ENCODE peak calls at places on chromosomes 4 and X, in ten cellular contexts. T is lower lobe of right lung, E is sigmoid colon, D is neural progenitor cell, K is Peyer's patch, X is spleen, A is stomach, G is ascending aorta, L is foreskin keratinocyte, H is left ventricle myocardium inferior. Y is an unnamed sample.

GRCh38 chr4:6762244-6762615 is 20.3 kb upstream of the KIAA0232 start:
- DNase-seq in T (peak; percentile 1), L (peak; percentile 66), H (no peak), X (no peak), E (no peak), K (no peak), G (no peak), A (no peak), D (no peak), Y (no peak)

GRCh38 chrX:152137771-152138387 is 498 bp downstream of the MAGEA10 start:
- DNase-seq in E (no peak), G (no peak), K (no peak), T (no peak), L (no peak), A (no peak), H (no peak), D (no peak), X (no peak), Y (no peak)

GRCh38 chr4:86961103-86961502 is 26.3 kb downstream of the AFF1 start:
- DNase-seq in A (no peak), G (no peak), T (no peak), X (no peak), H (no peak), L (no peak), K (no peak), E (no peak), D (no peak), Y (no peak)

GRCh38 chr4:148203056-148203898 is 238.9 kb downstream of the NR3C2 start:
- DNase-seq in T (no peak), D (peak; percentile 64), E (no peak), K (no peak), X (no peak), G (no peak), A (peak; percentile 48), H (no peak), L (no peak), Y (no peak)

GRCh38 chr4:74446193-74446868 is 1.4 kb downstream of the AREG start:
- DNase-seq in T (no peak), E (no peak), D (no peak), A (no peak), G (no peak), X (no peak), L (peak; percentile 64), K (no peak), H (no peak), Y (no peak)

GRCh38 chr4:7351014-7351413 is 83.7 kb downstream of the PSAPL1 start:
- DNase-seq in E (no peak), D (no peak), H (peak; percentile 3), G (no peak), A (no peak), L (no peak), T (peak; percentile 36), X (no peak), K (no peak), Y (no peak)

GRCh38 chrX:44157293-44157692 is 184.1 kb upstream of the NDP start:
- DNase-seq in L (no peak), E (no peak), A (no peak), X (no peak), T (no peak), G (no peak), H (no peak), D (no peak), K (no peak), Y (no peak)

GRCh38 chr4:81512945-81513584 is 41.4 kb upstream of the RASGEF1B start:
- DNase-seq in T (no peak), H (no peak), E (no peak), G (no peak), K (no peak), L (no peak), A (no peak), X (peak; percentile 71), D (no peak), Y (no peak)

GRCh38 chr4:152398060-152398459 is 137.8 kb downstream of the FBXW7 start:
- DNase-seq in E (no peak), G (no peak), K (no peak), D (peak; percentile 27), H (no peak), T (no peak), A (no peak), L (no peak), X (no peak), Y (no peak)

DNA sequence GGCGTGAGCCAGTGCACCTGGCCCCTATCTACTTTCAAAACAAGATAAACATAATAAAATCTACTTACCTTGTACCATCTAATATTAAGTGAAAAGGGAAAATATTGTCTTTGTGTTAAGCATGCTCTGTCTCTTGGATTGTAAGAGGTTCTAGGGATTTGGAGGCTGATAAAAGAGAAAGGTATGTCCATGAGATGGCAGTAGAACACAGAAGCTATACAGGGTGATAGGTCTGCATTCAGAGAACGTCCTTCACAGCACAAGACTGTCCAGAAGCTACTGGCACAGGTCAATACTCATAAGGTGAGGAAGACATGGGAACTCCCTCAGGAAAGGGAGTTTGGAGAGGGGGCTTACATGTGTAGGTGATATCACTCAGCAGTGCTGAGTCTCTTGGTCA is 135.5 kb downstream of the TMEM47 start:
- DNase-seq in E (no peak), L (peak; percentile 15), G (no peak), H (no peak), D (peak; percentile 55), X (no peak), K (no peak), A (no peak), T (no peak), Y (no peak)
- TF ChIP-seq CTCF in E (no peak), L (no peak), G (no peak), H (no peak), D (peak; percentile 56), X (no peak), K (no peak), A (no peak), T (no peak), Y (no peak)

GRCh38 chr4:41865306-41865980 is 69.8 kb upstream of the TMEM33 start:
- DNase-seq in L (no peak), D (peak; percentile 67), K (no peak), G (no peak), T (no peak), X (no peak), A (no peak), E (no peak), H (no peak), Y (no peak)
- H3K27me3 ChIP-seq in L (peaks cover 97% of the 10 kb centered on the region), D (peaks cover 100% of the 10 kb centered on the region), K (no peaks in the 10 kb centered on the region), G (peaks cover 13% of the 10 kb centered on the region), T (peaks cover 82% of the 10 kb centered on the region), X (peaks cover 75% of the 10 kb centered on the region), A (peaks cover 55% of the 10 kb centered on the region), E (peaks cover 33% of the 10 kb centered on the region), H (peaks cover 98% of the 10 kb centered on the region), Y (peaks cover 4% of the 10 kb centered on the region)

GRCh38 chrX:78124304-78124703 is 15.1 kb downstream of the TAF9B start:
- DNase-seq in A (no peak), X (no peak), G (no peak), K (no peak), L (no peak), T (no peak), D (no peak), H (no peak), E (no peak), Y (no peak)
- TF ChIP-seq CTCF in A (no peak), X (no peak), G (no peak), K (no peak), L (peak; percentile 43), T (no peak), D (peak; percentile 33), H (no peak), E (no peak), Y (peak; percentile 47)

DNA sequence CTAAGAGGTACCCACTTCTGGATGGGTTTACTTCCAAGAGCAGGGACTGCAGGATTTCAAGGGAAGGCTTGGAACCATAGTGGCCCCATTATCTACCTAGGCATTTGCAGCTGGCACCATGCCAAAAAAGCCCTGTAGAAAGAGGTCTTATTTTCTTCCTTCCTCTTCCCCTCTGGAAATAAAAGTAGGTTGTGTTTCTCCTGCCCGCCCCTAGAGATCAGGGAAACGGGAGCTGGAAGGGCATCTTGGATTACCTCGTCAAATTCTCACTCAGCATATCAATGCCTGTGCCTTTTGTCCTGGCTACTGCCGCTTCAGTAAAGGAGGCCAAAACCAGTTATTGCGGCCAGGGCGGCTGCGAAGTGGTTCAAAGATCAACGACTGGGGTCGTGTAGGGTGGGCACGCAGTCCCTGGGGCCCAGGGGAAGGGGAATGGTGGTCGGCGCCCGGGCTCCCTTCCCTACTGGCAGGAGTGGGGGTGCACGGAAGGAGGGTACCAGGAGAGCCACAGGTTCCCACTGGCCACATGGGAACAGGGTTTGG is 1.5 kb downstream of the SCD5 start:
- DNase-seq in K (no peak), A (no peak), L (peak; percentile 41), D (peak; percentile 59), H (no peak), T (no peak), E (no peak), G (no peak), X (no peak), Y (no peak)
- H3K27me3 ChIP-seq in K (no peaks in the 10 kb centered on the region), A (peaks cover 16% of the 10 kb centered on the region), L (no peaks in the 10 kb centered on the region), D (peaks cover 98% of the 10 kb centered on the region), H (peaks cover 36% of the 10 kb centered on the region), T (peaks cover 12% of the 10 kb centered on the region), E (no peaks in the 10 kb centered on the region), G (no peaks in the 10 kb centered on the region), X (peaks cover 34% of the 10 kb centered on the region), Y (no peaks in the 10 kb centered on the region)

GRCh38 chr4:139890810-139891209 is 225.2 kb downstream of the MGST2 start:
- DNase-seq in G (no peak), T (no peak), D (no peak), A (no peak), L (peak; percentile 59), X (no peak), E (no peak), K (no peak), H (no peak), Y (no peak)
- TF ChIP-seq CTCF in G (no peak), T (no peak), D (no peak), A (no peak), L (peak; percentile 49), X (no peak), E (no peak), K (no peak), H (no peak), Y (no peak)

Y was measured in GM06990.